ENCODE peak calls at places on chromosomes 6 and 20, in four cellular contexts. S is DMS79, K is endothelial cell, E is MV-4-11. V is an unnamed sample.

GRCh38 chr20:17652411-17652810 is 29.6 kb downstream of the RRBP1 start:
- DNase-seq in S (no peak), K (no peak), E (no peak), V (no peak)

GRCh38 chr6:2768125-2768524 is 2.9 kb downstream of the WRNIP1 start:
- DNase-seq in K (no peak), E (no peak), S (no peak), V (no peak)

GRCh38 chr20:32128167-32128566 is 18.7 kb downstream of the TM9SF4 start:
- DNase-seq in K (no peak), S (no peak), E (no peak), V (no peak)

GRCh38 chr6:24376875-24377274 is 19.0 kb upstream of the DCDC2 start:
- DNase-seq in E (no peak), S (no peak), K (no peak), V (no peak)

GRCh38 chr6:90151827-90152449 is 144.7 kb downstream of the BACH2 start:
- DNase-seq in S (peak), E (no peak), K (no peak), V (no peak)

GRCh38 chr6:6811151-6812002 is 222.9 kb downstream of the LY86 start:
- DNase-seq in E (no peak), K (peak), S (no peak), V (no peak)

GRCh38 chr6:161383951-161384350 is 110.1 kb upstream of the AGPAT4 start:
- DNase-seq in E (no peak), S (no peak), K (no peak), V (no peak)

GRCh38 chr6:25360611-25361010 is 81.4 kb downstream of the CARMIL1 start:
- DNase-seq in K (no peak), E (no peak), S (no peak), V (no peak)

GRCh38 chr6:18047406-18047805 is 60.0 kb upstream of the KIF13A start:
- DNase-seq in K (no peak), S (no peak), E (no peak), V (no peak)

GRCh38 chr6:145544031-145544430 is 191.3 kb downstream of the EPM2A start:
- DNase-seq in K (no peak), E (no peak), S (no peak), V (no peak)

GRCh38 chr20:50987493-50988210 is 29.0 kb downstream of the MOCS3 start:
- DNase-seq in S (peak), E (peak), K (peak), V (peak)

GRCh38 chr6:15503346-15503680 is 159.5 kb downstream of the DTNBP1 start:
- DNase-seq in K (no peak), S (no peak), E (no peak), V (no peak)

GRCh38 chr6:99606670-99607415 is at the start of gene PRDM13:
- DNase-seq in K (no peak), E (no peak), S (no peak), V (no peak)

GRCh38 chr6:144467153-144467762 is 182.1 kb downstream of the UTRN start:
- DNase-seq in E (no peak), K (no peak), S (no peak), V (no peak)

GRCh38 chr6:163903528-163903927 is 489.0 kb downstream of the QKI start:
- DNase-seq in E (no peak), S (no peak), K (no peak), V (no peak)

GRCh38 chr6:35185302-35185681 is 28.5 kb upstream of the SCUBE3 start:
- DNase-seq in K (peak), S (no peak), E (no peak), V (no peak)

GRCh38 chr6:151436814-151437213 is 15.1 kb downstream of the RMND1 start:
- DNase-seq in E (no peak), K (no peak), S (no peak), V (no peak)

GRCh38 chr6:8947900-8948299 is 512.6 kb upstream of the SLC35B3 start:
- DNase-seq in E (no peak), K (no peak), S (no peak), V (no peak)

GRCh38 chr6:117733341-117733740 is 58.1 kb downstream of the NUS1 start:
- DNase-seq in S (no peak), E (peak), K (no peak), V (no peak)

GRCh38 chr20:32965581-32966373 is 38.5 kb downstream of the SUN5 start:
- DNase-seq in S (no peak), E (no peak), K (no peak), V (no peak)

GRCh38 chr20:22339091-22339881 is 245.1 kb downstream of the FOXA2 start:
- DNase-seq in K (peak), E (peak), S (peak), V (no peak)

GRCh38 chr6:157491571-157492232 is 110.7 kb downstream of the ZDHHC14 start:
- DNase-seq in S (no peak), E (no peak), K (no peak), V (no peak)

GRCh38 chr6:145887969-145888368 is 73.4 kb upstream of the FBXO30 start:
- DNase-seq in K (peak), E (no peak), S (no peak), V (no peak)

GRCh38 chr6:1554241-1554880 is 55.4 kb upstream of the FOXC1 start:
- DNase-seq in S (no peak), E (peak), K (no peak), V (no peak)

GRCh38 chr6:37507690-37508421 is 8.2 kb upstream of the CCDC167 start:
- DNase-seq in K (no peak), S (no peak), E (no peak), V (no peak)